ENCODE peak calls at places on chromosomes 2 and 18, in four cellular contexts. E is neural progenitor cell; K is T follicular helper cell; B is stimulated activated naive CD8-positive, alpha-beta T cell treated with anti-CD3 and anti-CD28 coated beads, Interleukin-15, Interleukin-2, amounts not matched to agents 100 U/mL and 50 U/mL, for 24 hours. R is an unnamed sample.

GRCh38 chr18:46939337-46939963 is 22.0 kb downstream of the KATNAL2 start:
- DNase-seq in K (no peak), E (no peak), B (no peak), R (no peak)

GRCh38 chr18:58803978-58804377 is 60.7 kb upstream of the ZNF532 start:
- DNase-seq in K (no peak), E (no peak), B (no peak), R (no peak)

GRCh38 chr2:195961873-195962272 is 106.8 kb downstream of the DNAH7 start:
- DNase-seq in E (no peak), K (no peak), B (no peak), R (no peak)

GRCh38 chr2:170818294-170819104 is 1.8 kb downstream of the GAD1 start:
- DNase-seq in B (peak), K (no peak), E (peak), R (peak)

GRCh38 chr18:57803119-57803969 is at the start of gene ATP8B1:
- DNase-seq in B (peak), E (peak), K (no peak), R (no peak)

GRCh38 chr2:230008708-230009066 is 60.0 kb downstream of the SLC16A14 start:
- DNase-seq in K (no peak), E (no peak), B (no peak), R (no peak)

GRCh38 chr18:78974115-78974740 is 5.4 kb upstream of the SALL3 start:
- DNase-seq in K (no peak), E (peak), B (peak), R (no peak)

GRCh38 chr18:37362158-37362890 is 203.3 kb downstream of the CELF4 start:
- DNase-seq in B (no peak), E (no peak), K (no peak), R (no peak)